ENCODE peak calls at places on chromosomes 5 and 9, in five cellular contexts. C is nephron progenitor cell; N is activated naive CD8-positive, alpha-beta T cell treated with anti-CD3 and anti-CD28 coated beads, Interleukin-2, amount 50 U/mL, for 24 hours; E is stimulated activated naive CD8-positive, alpha-beta T cell treated with anti-CD3 and anti-CD28 coated beads, Interleukin-15, amount 100 ng/mL, for 72 hours; G is right lobe of liver. Z is an unnamed sample.

GRCh38 chr5:128613757-128614156 is 75.7 kb upstream of the FBN2 start:
- DNase-seq in C (no peak), E (no peak), N (no peak), G (no peak), Z (no peak)

GRCh38 chr5:129438322-129438721 is 21.8 kb upstream of the ADAMTS19 start:
- DNase-seq in G (no peak), E (no peak), C (no peak), N (no peak), Z (no peak)

GRCh38 chr9:111949919-111950318 is 53.3 kb downstream of the UGCG start:
- DNase-seq in N (no peak), C (no peak), E (no peak), G (no peak), Z (no peak)

GRCh38 chr9:93169444-93169843 is 14.5 kb upstream of the WNK2 start:
- DNase-seq in C (no peak), E (no peak), G (no peak), N (no peak), Z (no peak)

GRCh38 chr9:91360551-91361293 is 996 bp downstream of the AUH start:
- DNase-seq in N (no peak), C (no peak), E (no peak), G (no peak), Z (peak)

GRCh38 chr5:39712316-39713223 is 287.8 kb upstream of the DAB2 start:
- DNase-seq in C (no peak), E (no peak), N (no peak), G (no peak), Z (peak)

GRCh38 chr5:23482642-23483041 is 24.8 kb upstream of the PRDM9 start:
- DNase-seq in N (no peak), G (no peak), E (no peak), C (no peak), Z (no peak)

GRCh38 chr5:179118338-179118737 is 58.2 kb downstream of the ZNF354C start:
- DNase-seq in C (no peak), G (no peak), N (no peak), E (no peak), Z (no peak)

GRCh38 chr5:113678924-113679575 is 165.6 kb downstream of the YTHDC2 start:
- DNase-seq in N (peak), G (no peak), E (peak), C (peak), Z (peak)

GRCh38 chr5:148558892-148559291 is 95.4 kb downstream of the HTR4 start:
- DNase-seq in C (no peak), E (no peak), G (no peak), N (no peak), Z (peak)

GRCh38 chr5:105695916-105696315 is 1974.8 kb downstream of the EFNA5 start:
- DNase-seq in E (no peak), N (no peak), G (no peak), C (no peak), Z (peak)

GRCh38 chr9:91580136-91580535 is 156.5 kb upstream of the NFIL3 start:
- DNase-seq in N (no peak), E (no peak), G (no peak), C (no peak), Z (no peak)

GRCh38 chr5:116763987-116764866 is 189.6 kb upstream of the SEMA6A start:
- DNase-seq in N (no peak), G (no peak), E (no peak), C (no peak), Z (no peak)

GRCh38 chr5:40477856-40478546 is 201.7 kb upstream of the PTGER4 start:
- DNase-seq in N (no peak), E (no peak), G (no peak), C (no peak), Z (no peak)

GRCh38 chr5:168793844-168794837 is 215.0 kb upstream of the PANK3 start:
- DNase-seq in C (no peak), N (peak), G (no peak), E (peak), Z (no peak)

GRCh38 chr9:6218099-6218502 is 2.5 kb downstream of the IL33 start:
- DNase-seq in G (no peak), N (no peak), C (no peak), E (no peak), Z (no peak)

GRCh38 chr9:18184034-18184800 is 289.7 kb upstream of the ADAMTSL1 start:
- DNase-seq in G (no peak), N (no peak), C (no peak), E (no peak), Z (no peak)

GRCh38 chr9:79764377-79764776 is 192.6 kb downstream of the TLE4 start:
- DNase-seq in G (no peak), C (no peak), E (no peak), N (no peak), Z (no peak)

GRCh38 chr9:112283854-112284253 is 49.6 kb downstream of the PTBP3 start:
- DNase-seq in C (no peak), E (no peak), N (no peak), G (no peak), Z (peak)

GRCh38 chr5:154242964-154243376 is 52.4 kb downstream of the GALNT10 start:
- DNase-seq in N (no peak), C (no peak), E (no peak), G (no peak), Z (no peak)